ENCODE peak calls at places on chromosome 5, in ten cellular contexts. X is kidney, O is AG04450, K is fibroblast of lung, Q is mammary epithelial cell, G is astrocyte, V is heart right ventricle, I is thoracic aorta, A is uterus, Z is GM23338. L is an unnamed sample.

GRCh38 chr5:141272906-141273305 is 27.7 kb downstream of the PCDHB15 start:
- DNase-seq in V (no peak), Z (peak), K (no peak), G (no peak), Q (no peak), X (no peak), O (no peak), A (no peak), I (no peak), L (no peak)

GRCh38 chr5:42612997-42613396 is 143.6 kb upstream of the CCDC152 start:
- DNase-seq in K (peak), V (no peak), I (no peak), G (peak), X (no peak), Z (no peak), O (no peak), Q (no peak), A (no peak), L (no peak)

GRCh38 chr5:31220968-31221367 is 27.5 kb downstream of the CDH6 start:
- DNase-seq in Q (no peak), O (no peak), V (no peak), G (no peak), I (no peak), Z (no peak), X (no peak), K (no peak), A (no peak), L (no peak)

GRCh38 chr5:136062563-136063274 is 33.9 kb downstream of the TGFBI start:
- DNase-seq in O (no peak), X (no peak), Q (peak), V (no peak), I (no peak), G (no peak), Z (peak), A (no peak), K (peak), L (no peak)

GRCh38 chr5:78647411-78647818 is 1.2 kb downstream of the LHFPL2 start:
- DNase-seq in O (no peak), G (peak), V (no peak), X (no peak), Q (peak), K (peak), A (no peak), Z (peak), I (no peak), L (no peak)

GRCh38 chr5:107558951-107559350 is 111.8 kb downstream of the EFNA5 start:
- DNase-seq in X (no peak), Q (no peak), G (no peak), V (no peak), A (no peak), I (no peak), O (no peak), K (no peak), Z (peak), L (no peak)

GRCh38 chr5:2725957-2726356 is 25.5 kb downstream of the IRX2 start:
- DNase-seq in Q (no peak), K (no peak), A (no peak), X (no peak), O (no peak), V (no peak), G (no peak), Z (no peak), I (no peak), L (no peak)

GRCh38 chr5:158244882-158245281 is 385.9 kb upstream of the CLINT1 start:
- DNase-seq in V (no peak), G (no peak), K (no peak), I (no peak), O (no peak), Z (no peak), Q (no peak), X (no peak), A (no peak), L (no peak)

GRCh38 chr5:18745591-18745987 is 1111.3 kb downstream of the TAF11L14 start:
- DNase-seq in G (no peak), I (no peak), O (no peak), K (no peak), V (peak), A (no peak), Q (no peak), X (peak), Z (no peak), L (no peak)

GRCh38 chr5:119275146-119275872 is 80.5 kb upstream of the TNFAIP8 start:
- DNase-seq in A (no peak), Q (peak), G (peak), X (no peak), V (no peak), Z (no peak), O (no peak), K (peak), I (no peak), L (no peak)

GRCh38 chr5:29002481-29002880 is 1964.1 kb upstream of the CDH9 start:
- DNase-seq in G (no peak), X (no peak), K (no peak), I (no peak), Q (no peak), V (no peak), O (no peak), A (no peak), Z (no peak), L (no peak)

GRCh38 chr5:150946351-150946905 is 41.6 kb upstream of the ZNF300 start:
- DNase-seq in X (peak), K (peak), Q (no peak), O (peak), I (peak), G (peak), Z (no peak), A (peak), V (peak), L (peak)

GRCh38 chr5:31976161-31976560 is 198.0 kb downstream of the GOLPH3 start:
- DNase-seq in X (no peak), V (no peak), K (no peak), G (no peak), Q (no peak), O (no peak), A (no peak), Z (no peak), I (no peak), L (no peak)

GRCh38 chr5:115530426-115530825 is 14.1 kb downstream of the FEM1C start:
- DNase-seq in K (no peak), A (no peak), V (no peak), I (no peak), Q (peak), O (no peak), Z (no peak), X (no peak), G (no peak), L (no peak)

GRCh38 chr5:72600401-72600981 is 93.3 kb upstream of the ZNF366 start:
- DNase-seq in A (no peak), G (peak), I (no peak), Z (no peak), K (peak), V (no peak), X (no peak), Q (peak), O (peak), L (no peak)

GRCh38 chr5:143588933-143589662 is 185.6 kb upstream of the NR3C1 start:
- DNase-seq in O (no peak), V (no peak), K (no peak), G (no peak), Z (no peak), X (no peak), A (no peak), Q (no peak), I (no peak), L (no peak)

GRCh38 chr5:107743357-107744000 is 72.7 kb upstream of the EFNA5 start:
- DNase-seq in K (peak), G (peak), X (no peak), I (no peak), A (no peak), O (no peak), Q (peak), V (no peak), Z (no peak), L (no peak)

GRCh38 chr5:149750596-149750995 is 20.5 kb downstream of the PPARGC1B start:
- DNase-seq in Z (no peak), K (no peak), O (no peak), G (no peak), V (no peak), I (no peak), A (no peak), X (no peak), Q (no peak), L (no peak)

GRCh38 chr5:39200081-39200480 is 19.3 kb downstream of the FYB1 start:
- DNase-seq in Z (no peak), O (no peak), V (no peak), I (no peak), G (no peak), K (no peak), A (no peak), X (no peak), Q (no peak), L (no peak)

GRCh38 chr5:65774346-65774745 is 52.3 kb downstream of the NLN start:
- DNase-seq in K (peak), Q (peak), Z (no peak), X (no peak), O (peak), A (no peak), I (no peak), G (peak), V (no peak), L (no peak)

GRCh38 chr5:72067682-72068470 is 39.4 kb upstream of the MAP1B start:
- DNase-seq in V (no peak), X (no peak), K (peak), I (no peak), Q (peak), G (peak), O (peak), A (no peak), Z (no peak), L (no peak)

GRCh38 chr5:139183502-139183901 is 14.7 kb downstream of the SIL1 start:
- DNase-seq in X (no peak), Z (no peak), K (no peak), O (no peak), G (no peak), I (no peak), A (no peak), V (no peak), Q (no peak), L (no peak)

GRCh38 chr5:54895816-54896341 is 89.5 kb downstream of the ESM1 start:
- DNase-seq in G (peak), I (no peak), Q (peak), V (no peak), Z (peak), X (no peak), O (no peak), K (peak), A (peak), L (no peak)

GRCh38 chr5:142151436-142152382 is 43.1 kb downstream of the NDFIP1 start:
- DNase-seq in V (no peak), Q (peak), O (peak), X (no peak), K (peak), I (no peak), A (peak), G (peak), Z (peak), L (peak)

GRCh38 chr5:146751054-146751453 is 127.5 kb downstream of the PPP2R2B start:
- DNase-seq in A (no peak), G (peak), Z (no peak), X (no peak), K (peak), I (no peak), Q (no peak), O (no peak), V (no peak), L (no peak)

GRCh38 chr5:67081259-67081658 is 115.3 kb downstream of the CD180 start:
- DNase-seq in V (no peak), Z (no peak), G (no peak), A (no peak), K (no peak), Q (no peak), X (no peak), I (no peak), O (no peak), L (no peak)

GRCh38 chr5:127280494-127281220 is 9.9 kb upstream of the MEGF10 start:
- DNase-seq in A (no peak), Z (peak), G (no peak), V (no peak), X (no peak), O (no peak), Q (no peak), I (no peak), K (no peak), L (peak)

GRCh38 chr5:134525687-134526482 is 415 bp downstream of the JADE2 start:
- DNase-seq in K (peak), A (peak), X (peak), Q (peak), I (peak), O (peak), Z (peak), G (peak), V (peak), L (peak)

GRCh38 chr5:334903-335739 is 13.6 kb downstream of the AHRR start:
- DNase-seq in K (no peak), X (no peak), G (no peak), O (no peak), A (no peak), V (no peak), Z (no peak), I (no peak), Q (no peak), L (no peak)

GRCh38 chr5:76403963-76404693 is 1.0 kb downstream of the IQGAP2 start:
- DNase-seq in I (no peak), V (peak), O (no peak), X (peak), A (peak), K (no peak), G (no peak), Q (no peak), Z (peak), L (peak)

GRCh38 chr5:119355244-119355635 is 579 bp upstream of the TNFAIP8 start:
- DNase-seq in X (peak), G (no peak), O (no peak), Q (no peak), I (no peak), K (no peak), Z (peak), V (no peak), A (no peak), L (no peak)

GRCh38 chr5:115313052-115313451 is 16.6 kb upstream of the CCDC112 start:
- DNase-seq in Q (no peak), X (no peak), G (no peak), A (no peak), O (no peak), V (no peak), I (no peak), K (no peak), Z (peak), L (no peak)

GRCh38 chr5:124714910-124715309 is 31.5 kb downstream of the ZNF608 start:
- DNase-seq in V (no peak), Q (no peak), X (no peak), G (no peak), I (no peak), A (no peak), K (no peak), O (no peak), Z (no peak), L (no peak)

GRCh38 chr5:33075731-33076130 is 364.6 kb downstream of the NPR3 start:
- DNase-seq in K (peak), V (no peak), A (no peak), O (no peak), I (no peak), X (no peak), G (peak), Q (no peak), Z (no peak), L (no peak)

GRCh38 chr5:98963019-98963418 is 34.2 kb upstream of the CHD1 start:
- DNase-seq in Z (peak), K (no peak), Q (no peak), O (no peak), G (no peak), A (no peak), X (no peak), I (no peak), V (no peak), L (no peak)

GRCh38 chr5:30765227-30765626 is 428.3 kb upstream of the CDH6 start:
- DNase-seq in I (no peak), Z (no peak), X (no peak), G (peak), Q (no peak), O (no peak), K (peak), V (no peak), A (no peak), L (no peak)

GRCh38 chr5:168706655-168707069 is 127.5 kb upstream of the PANK3 start:
- DNase-seq in X (no peak), V (no peak), Q (peak), G (peak), K (peak), A (no peak), Z (peak), O (no peak), I (no peak), L (no peak)

GRCh38 chr5:131633830-131634229 is 1.2 kb downstream of the RAPGEF6 start:
- DNase-seq in A (no peak), O (no peak), K (no peak), I (no peak), G (no peak), X (no peak), V (no peak), Q (no peak), Z (no peak), L (no peak)
- H3K27ac ChIP-seq in A (peak), O (no peak), K (peak), I (peak), G (no peak), X (no peak), V (peak), Q (peak), Z (no peak), L (no peak)

GRCh38 chr5:23389543-23390215 is 117.7 kb upstream of the PRDM9 start:
- DNase-seq in Q (no peak), Z (no peak), K (no peak), A (no peak), O (no peak), X (no peak), G (no peak), V (no peak), I (no peak), L (no peak)

GRCh38 chr5:23385036-23385435 is 122.4 kb upstream of the PRDM9 start:
- DNase-seq in K (no peak), X (no peak), O (no peak), G (no peak), V (no peak), Q (peak), A (no peak), Z (no peak), I (no peak), L (no peak)
- TF ChIP-seq CTCF in K (no peak), X (no peak), O (no peak), G (no peak), V (no peak), Q (no peak), A (no peak), Z (no peak), I (no peak), L (no peak)

GRCh38 chr5:74095871-74096270 is 469.9 kb downstream of the ARHGEF28 start:
- DNase-seq in X (no peak), K (peak), V (no peak), A (no peak), Q (no peak), G (peak), Z (no peak), O (peak), I (no peak), L (no peak)
- H3K27ac ChIP-seq in X (no peak), K (no peak), V (no peak), A (no peak), Q (no peak), G (no peak), Z (no peak), O (no peak), I (no peak), L (no peak)

DNA sequence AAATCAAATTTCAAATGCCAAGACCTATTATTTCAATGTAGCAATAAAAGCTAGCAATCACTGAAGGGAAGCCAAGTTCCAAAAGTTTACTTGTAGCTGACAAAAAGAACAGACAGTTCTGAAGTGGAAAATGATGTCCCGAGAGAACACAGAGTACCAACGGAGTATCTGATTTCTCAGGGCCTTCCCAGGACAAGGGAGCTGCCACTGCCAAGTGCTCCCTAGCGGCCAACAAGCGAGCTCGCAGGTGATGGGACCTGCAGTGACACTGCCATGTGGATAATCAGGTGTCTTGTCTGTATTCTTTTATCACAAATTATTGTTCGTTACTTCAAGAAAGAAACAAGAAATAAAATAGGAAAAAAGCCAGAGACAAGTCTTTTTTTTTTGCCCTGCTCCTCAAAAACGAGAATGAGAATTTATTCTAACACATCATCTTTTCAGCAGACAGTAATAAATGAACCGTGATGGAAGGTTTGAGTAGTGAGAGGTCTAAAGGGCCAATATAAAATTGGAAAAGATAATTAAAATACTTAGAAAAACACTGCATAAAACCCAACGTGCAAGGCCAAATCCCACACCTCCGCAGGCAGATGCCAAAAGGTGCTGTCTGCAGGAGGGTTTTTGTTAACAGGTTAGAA is 159.4 kb downstream of the MYO10 start:
- DNase-seq in I (no peak), A (no peak), Z (peak), K (no peak), O (no peak), G (no peak), V (peak), X (no peak), Q (no peak), L (peak)
- TF ChIP-seq CTCF in I (no peak), A (no peak), Z (peak), K (no peak), O (no peak), G (peak), V (peak), X (no peak), Q (no peak), L (peak)

L was measured in pancreas.